ENCODE peak calls at places on chromosomes 4 and X, in seven cellular contexts. I, F, T, U, V, P and G are unnamed samples.

GRCh38 chr4:82268050-82268825 is 105.6 kb downstream of the HNRNPD start:
- DNase-seq in I (no peak), F (peak; percentile 67), T (no peak), U (peak; percentile 29), V (peak; percentile 59), P (peak; percentile 51), G (peak; percentile 64)

GRCh38 chrX:153397256-153397960 is 3.7 kb downstream of the PNMA6E start:
- DNase-seq in I (no peak), F (no peak), T (no peak), U (no peak), V (no peak), P (no peak), G (no peak)

GRCh38 chr4:107380836-107381438 is 339.1 kb downstream of the PAPSS1 start:
- DNase-seq in I (no peak), F (no peak), T (no peak), U (no peak), V (no peak), P (no peak), G (no peak)

GRCh38 chr4:82599336-82599735 is 37.5 kb upstream of the TMEM150C start:
- DNase-seq in I (no peak), F (no peak), T (no peak), U (peak; percentile 1), V (peak; percentile 9), P (peak; percentile 51), G (no peak)

GRCh38 chr4:3399277-3400194 is 42.2 kb upstream of the HGFAC start:
- DNase-seq in I (no peak), F (peak; percentile 86), T (no peak), U (peak; percentile 18), V (no peak), P (peak; percentile 36), G (peak; percentile 15)

GRCh38 chr4:184473515-184474260 is 662 bp downstream of the IRF2 start:
- DNase-seq in I (peak; percentile 15), F (peak; percentile 44), T (no peak), U (no peak), V (peak; percentile 50), P (no peak), G (peak; percentile 71)

GRCh38 chr4:70197842-70198241 is 2.3 kb downstream of the ODAM start:
- DNase-seq in I (no peak), F (peak; percentile 11), T (no peak), U (no peak), V (peak; percentile 73), P (peak; percentile 72), G (no peak)

GRCh38 chrX:154021131-154021611 is 1.5 kb upstream of the IRAK1 start:
- DNase-seq in I (peak; percentile 63), F (peak; percentile 57), T (no peak), U (no peak), V (no peak), P (no peak), G (peak; percentile 17)

GRCh38 chr4:113764720-113765264 is 3.3 kb upstream of the CAMK2D start:
- DNase-seq in I (no peak), F (no peak), T (no peak), U (no peak), V (no peak), P (peak; percentile 47), G (no peak)

GRCh38 chr4:1300466-1301455 is 11.1 kb downstream of the MAEA start:
- DNase-seq in I (no peak), F (peak; percentile 84), T (no peak), U (no peak), V (peak; percentile 80), P (no peak), G (no peak)

GRCh38 chr4:1298461-1298860 is 8.8 kb downstream of the MAEA start:
- DNase-seq in I (no peak), F (no peak), T (no peak), U (no peak), V (no peak), P (no peak), G (no peak)

GRCh38 chr4:1297023-1297395 is 7.3 kb downstream of the MAEA start:
- DNase-seq in I (no peak), F (peak; percentile 36), T (no peak), U (no peak), V (no peak), P (no peak), G (no peak)

GRCh38 chr4:1297456-1298325 is 8.0 kb downstream of the MAEA start:
- DNase-seq in I (no peak), F (no peak), T (no peak), U (no peak), V (no peak), P (no peak), G (no peak)

GRCh38 chr4:1299301-1299860 is 9.7 kb downstream of the MAEA start:
- DNase-seq in I (no peak), F (no peak), T (no peak), U (no peak), V (no peak), P (no peak), G (no peak)
- TF ChIP-seq POLR2A in I (no peak), F (no peak), T (no peak), U (no peak), V (no peak), P (no peak), G (no peak)

GRCh38 chrX:118727686-118728339 is 407 bp downstream of the IL13RA1 start:
- DNase-seq in I (no peak), F (peak; percentile 65), T (no peak), U (no peak), V (peak; percentile 52), P (peak; percentile 10), G (no peak)
- TF ChIP-seq POLR2A in I (no peak), F (no peak), T (no peak), U (no peak), V (peak; percentile 55), P (peak; percentile 11), G (no peak)

DNA sequence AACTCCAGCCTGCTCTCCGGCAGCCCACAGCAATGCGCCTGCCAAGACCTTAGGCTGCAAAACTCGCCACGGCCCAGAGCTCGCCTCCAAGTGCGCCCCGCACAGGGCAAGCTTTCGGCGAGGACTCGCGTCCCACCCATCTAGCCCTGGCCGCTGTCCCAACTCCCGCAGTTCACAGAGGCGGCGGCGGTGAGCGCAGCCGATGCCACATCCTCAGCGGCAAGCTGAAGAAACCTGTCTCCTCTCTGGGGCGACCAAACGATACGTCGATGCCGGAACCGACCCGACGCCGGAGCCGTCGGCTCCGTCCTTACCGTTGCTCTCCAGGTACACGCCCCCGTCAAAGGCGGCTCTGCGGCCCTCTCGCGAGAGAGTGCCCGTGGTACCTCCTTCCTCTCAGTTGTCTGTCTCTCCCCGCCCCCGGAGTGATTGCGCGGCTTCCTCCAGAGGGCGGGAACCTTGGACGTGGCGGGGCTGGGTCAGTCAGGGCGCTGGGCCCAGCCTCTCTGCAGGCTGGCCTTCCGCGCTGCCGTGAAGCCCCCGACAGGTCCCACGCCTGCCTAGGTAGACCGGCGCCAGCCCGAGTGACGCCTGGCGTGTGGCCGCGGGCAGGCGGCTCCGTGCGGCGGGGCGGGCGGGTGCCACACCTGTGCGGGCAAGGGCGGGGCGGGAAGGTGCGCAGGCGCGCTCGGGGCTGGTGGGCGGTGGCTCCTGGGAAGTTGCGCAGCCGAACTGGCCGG is 380 bp upstream of the RAB33B start:
- DNase-seq in I (peak; percentile 73), F (peak; percentile 99), T (peak; percentile 94), U (peak; percentile 94), V (peak; percentile 99), P (peak; percentile 94), G (peak; percentile 96)
- TF ChIP-seq POLR2A in I (peak; percentile 90), F (peak; percentile 92), T (peak; percentile 71), U (peak; percentile 92), V (peak; percentile 90), P (peak; percentile 86), G (peak; percentile 95)

DNA sequence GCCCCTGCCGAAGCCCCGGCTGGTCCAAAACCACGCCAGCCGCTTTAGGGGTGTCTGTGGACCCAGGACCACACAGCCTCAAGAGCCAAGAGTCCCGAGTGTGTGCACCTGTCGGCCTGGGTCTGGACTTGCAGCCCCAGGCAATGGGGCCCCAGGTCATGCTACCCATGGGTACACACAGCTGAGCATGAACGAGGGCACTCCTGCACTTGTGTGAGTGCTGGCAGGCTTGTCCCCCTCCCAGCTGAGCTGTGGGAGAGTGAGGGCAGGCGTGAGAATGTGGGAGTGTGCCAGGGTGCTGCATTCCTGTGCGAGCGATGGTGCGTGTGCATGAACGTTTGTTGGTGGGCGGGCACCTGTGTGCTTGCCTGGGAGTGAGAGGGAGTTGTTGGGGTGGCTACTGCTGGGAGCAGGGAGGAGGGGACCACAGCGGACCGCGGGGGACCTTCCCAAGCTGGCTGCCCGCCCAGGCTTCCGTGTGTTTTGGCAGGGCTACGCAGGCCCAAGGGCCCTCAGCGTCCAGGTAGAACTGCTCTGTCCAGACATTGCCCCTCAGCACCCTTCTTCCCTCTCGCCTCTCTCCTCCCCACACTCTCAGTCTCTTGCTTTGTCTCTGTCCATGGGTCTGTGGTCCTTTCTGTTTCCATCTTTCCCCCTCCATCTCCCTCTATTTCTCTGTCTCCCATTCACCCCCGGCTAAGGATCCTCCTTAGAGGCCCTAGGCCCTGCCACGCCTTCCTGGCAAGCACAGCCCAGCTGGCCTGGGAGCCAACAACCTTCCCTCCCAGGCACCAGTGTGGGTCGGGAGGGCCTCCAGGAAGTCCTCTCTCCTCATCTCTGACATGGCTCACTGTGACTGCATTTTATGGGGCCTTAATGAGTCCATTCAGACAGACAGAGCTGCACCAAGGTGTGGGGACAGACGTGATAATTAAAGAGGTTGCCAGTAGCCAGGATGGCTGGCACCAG is 31.0 kb downstream of the BLOC1S4 start:
- DNase-seq in I (no peak), F (no peak), T (no peak), U (no peak), V (peak; percentile 87), P (no peak), G (no peak)
- TF ChIP-seq POLR2A in I (no peak), F (no peak), T (no peak), U (no peak), V (peak; percentile 66), P (no peak), G (no peak)

DNA sequence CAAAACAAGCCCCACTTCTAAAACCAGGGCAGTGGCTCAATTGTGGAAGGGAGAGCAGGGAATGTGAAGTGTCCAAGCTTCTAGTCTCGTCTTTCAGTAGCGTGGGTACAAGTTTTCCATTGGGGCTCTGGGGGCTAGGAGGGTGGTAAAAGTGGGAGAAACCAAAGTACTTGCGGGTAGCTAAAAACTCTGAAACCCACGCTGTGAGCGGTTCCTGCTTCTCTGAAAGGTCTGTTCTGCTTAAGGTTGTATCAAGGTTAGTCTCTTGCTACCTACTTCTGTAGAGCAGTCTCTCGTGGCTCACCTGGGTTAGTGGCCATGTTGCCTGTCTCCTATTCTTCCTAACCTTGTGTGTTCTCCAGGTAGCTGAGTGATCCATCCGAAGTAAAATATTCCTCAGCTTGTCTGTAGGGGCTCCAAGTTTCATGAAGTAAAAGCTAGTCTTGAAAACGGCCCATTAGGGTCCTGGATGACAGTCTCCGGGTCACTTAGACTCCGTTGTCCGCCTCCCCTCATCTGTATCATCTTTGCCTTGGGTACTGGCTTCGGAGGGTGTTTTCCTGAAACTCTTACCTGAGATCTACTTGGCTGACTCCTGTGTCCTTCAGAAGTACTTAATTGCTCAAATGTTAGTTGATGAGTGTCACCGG is 1.9 kb upstream of the WDR1 start:
- DNase-seq in I (no peak), F (no peak), T (no peak), U (no peak), V (no peak), P (no peak), G (no peak)
- TF ChIP-seq POLR2A in I (no peak), F (no peak), T (no peak), U (no peak), V (no peak), P (no peak), G (no peak)

GRCh38 chr4:72312032-72312650 is 256.9 kb downstream of the ADAMTS3 start:
- DNase-seq in I (peak; percentile 1), F (peak; percentile 72), T (peak; percentile 46), U (no peak), V (peak; percentile 40), P (peak; percentile 1), G (no peak)
- TF ChIP-seq POLR2A in I (no peak), F (no peak), T (no peak), U (no peak), V (no peak), P (no peak), G (no peak)